ENCODE peak calls at places on chromosomes 2 and 18, in nine cellular contexts. One of them, this sample, is unnamed. For H3K27me3, the result is how much of the 10 kb centered on the place peaks cover.

GRCh38 chr18:24368749-24369148 is 28.9 kb downstream of the OSBPL1A start:
- DNase-seq in RWPE2: no peak
- DNase-seq in mesendoderm: peak
- DNase-seq in neural progenitor cell: no peak
- DNase-seq in heart left ventricle: no peak
- DNase-seq in CD4-positive, CD25-positive, alpha-beta regulatory T cell: peak
- DNase-seq in brain microvascular endothelial cell: no peak
- DNase-seq in dorsolateral prefrontal cortex: no peak
- DNase-seq in colonic mucosa: no peak
- DNase-seq in this sample: no peak

GRCh38 chr2:143936758-143937562 is 583.0 kb downstream of the ZEB2 start:
- DNase-seq in RWPE2: peak
- DNase-seq in mesendoderm: peak
- DNase-seq in neural progenitor cell: peak
- DNase-seq in heart left ventricle: peak
- DNase-seq in CD4-positive, CD25-positive, alpha-beta regulatory T cell: peak
- DNase-seq in brain microvascular endothelial cell: no peak
- DNase-seq in dorsolateral prefrontal cortex: peak
- DNase-seq in colonic mucosa: no peak
- DNase-seq in this sample: peak

GRCh38 chr2:169705927-169706326 is 11.7 kb downstream of the PHOSPHO2 start:
- DNase-seq in RWPE2: no peak
- DNase-seq in mesendoderm: no peak
- DNase-seq in neural progenitor cell: no peak
- DNase-seq in heart left ventricle: no peak
- DNase-seq in CD4-positive, CD25-positive, alpha-beta regulatory T cell: no peak
- DNase-seq in brain microvascular endothelial cell: no peak
- DNase-seq in dorsolateral prefrontal cortex: no peak
- DNase-seq in colonic mucosa: no peak
- DNase-seq in this sample: no peak

GRCh38 chr2:101657787-101658186 is 39.7 kb upstream of the MAP4K4 start:
- DNase-seq in RWPE2: no peak
- DNase-seq in mesendoderm: peak
- DNase-seq in neural progenitor cell: peak
- DNase-seq in heart left ventricle: no peak
- DNase-seq in CD4-positive, CD25-positive, alpha-beta regulatory T cell: no peak
- DNase-seq in brain microvascular endothelial cell: no peak
- DNase-seq in dorsolateral prefrontal cortex: no peak
- DNase-seq in colonic mucosa: no peak
- DNase-seq in this sample: no peak

GRCh38 chr18:50662775-50663383 is 103.0 kb downstream of the MAPK4 start:
- DNase-seq in RWPE2: no peak
- DNase-seq in mesendoderm: no peak
- DNase-seq in neural progenitor cell: peak
- DNase-seq in heart left ventricle: no peak
- DNase-seq in CD4-positive, CD25-positive, alpha-beta regulatory T cell: no peak
- DNase-seq in brain microvascular endothelial cell: no peak
- DNase-seq in dorsolateral prefrontal cortex: no peak
- DNase-seq in colonic mucosa: no peak
- DNase-seq in this sample: no peak

GRCh38 chr2:72112981-72113846 is 34.4 kb downstream of the CYP26B1 start:
- DNase-seq in RWPE2: peak
- DNase-seq in mesendoderm: no peak
- DNase-seq in neural progenitor cell: no peak
- DNase-seq in heart left ventricle: no peak
- DNase-seq in CD4-positive, CD25-positive, alpha-beta regulatory T cell: no peak
- DNase-seq in brain microvascular endothelial cell: no peak
- DNase-seq in dorsolateral prefrontal cortex: peak
- DNase-seq in colonic mucosa: peak
- DNase-seq in this sample: no peak

GRCh38 chr18:48031011-48031480 is 100.6 kb upstream of the SMAD2 start:
- DNase-seq in RWPE2: peak
- DNase-seq in mesendoderm: peak
- DNase-seq in neural progenitor cell: peak
- DNase-seq in heart left ventricle: peak
- DNase-seq in CD4-positive, CD25-positive, alpha-beta regulatory T cell: no peak
- DNase-seq in brain microvascular endothelial cell: peak
- DNase-seq in dorsolateral prefrontal cortex: peak
- DNase-seq in colonic mucosa: peak
- DNase-seq in this sample: peak

GRCh38 chr2:35989523-35989922 is 366.1 kb upstream of the CRIM1 start:
- DNase-seq in RWPE2: no peak
- DNase-seq in mesendoderm: peak
- DNase-seq in neural progenitor cell: peak
- DNase-seq in heart left ventricle: no peak
- DNase-seq in CD4-positive, CD25-positive, alpha-beta regulatory T cell: no peak
- DNase-seq in brain microvascular endothelial cell: no peak
- DNase-seq in dorsolateral prefrontal cortex: no peak
- DNase-seq in colonic mucosa: no peak
- DNase-seq in this sample: no peak

GRCh38 chr18:35117372-35117771 is 76.2 kb downstream of the MAPRE2 start:
- DNase-seq in RWPE2: no peak
- DNase-seq in mesendoderm: no peak
- DNase-seq in neural progenitor cell: no peak
- DNase-seq in heart left ventricle: no peak
- DNase-seq in CD4-positive, CD25-positive, alpha-beta regulatory T cell: no peak
- DNase-seq in brain microvascular endothelial cell: no peak
- DNase-seq in dorsolateral prefrontal cortex: no peak
- DNase-seq in colonic mucosa: no peak
- DNase-seq in this sample: no peak

GRCh38 chr2:136327162-136327852 is 209.4 kb upstream of the CXCR4 start:
- DNase-seq in RWPE2: no peak
- DNase-seq in mesendoderm: peak
- DNase-seq in neural progenitor cell: no peak
- DNase-seq in heart left ventricle: no peak
- DNase-seq in CD4-positive, CD25-positive, alpha-beta regulatory T cell: peak
- DNase-seq in brain microvascular endothelial cell: peak
- DNase-seq in dorsolateral prefrontal cortex: no peak
- DNase-seq in colonic mucosa: peak
- DNase-seq in this sample: no peak

GRCh38 chr2:204177977-204178522 is 241.5 kb downstream of the ICOS start:
- DNase-seq in RWPE2: no peak
- DNase-seq in mesendoderm: peak
- DNase-seq in neural progenitor cell: peak
- DNase-seq in heart left ventricle: peak
- DNase-seq in CD4-positive, CD25-positive, alpha-beta regulatory T cell: peak
- DNase-seq in brain microvascular endothelial cell: peak
- DNase-seq in dorsolateral prefrontal cortex: no peak
- DNase-seq in colonic mucosa: peak
- DNase-seq in this sample: peak

GRCh38 chr2:211469660-211470059 is 913.3 kb downstream of the CPS1 start:
- DNase-seq in RWPE2: no peak
- DNase-seq in mesendoderm: no peak
- DNase-seq in neural progenitor cell: no peak
- DNase-seq in heart left ventricle: no peak
- DNase-seq in CD4-positive, CD25-positive, alpha-beta regulatory T cell: no peak
- DNase-seq in brain microvascular endothelial cell: no peak
- DNase-seq in dorsolateral prefrontal cortex: no peak
- DNase-seq in colonic mucosa: no peak
- DNase-seq in this sample: no peak

GRCh38 chr18:8654482-8655451 is 45.5 kb downstream of the RAB12 start:
- DNase-seq in RWPE2: no peak
- DNase-seq in mesendoderm: peak
- DNase-seq in neural progenitor cell: no peak
- DNase-seq in heart left ventricle: no peak
- DNase-seq in CD4-positive, CD25-positive, alpha-beta regulatory T cell: peak
- DNase-seq in brain microvascular endothelial cell: no peak
- DNase-seq in dorsolateral prefrontal cortex: no peak
- DNase-seq in colonic mucosa: no peak
- DNase-seq in this sample: no peak

GRCh38 chr2:58428286-58428552 is 187.1 kb upstream of the FANCL start:
- DNase-seq in RWPE2: no peak
- DNase-seq in mesendoderm: no peak
- DNase-seq in neural progenitor cell: peak
- DNase-seq in heart left ventricle: no peak
- DNase-seq in CD4-positive, CD25-positive, alpha-beta regulatory T cell: no peak
- DNase-seq in brain microvascular endothelial cell: no peak
- DNase-seq in dorsolateral prefrontal cortex: peak
- DNase-seq in colonic mucosa: peak
- DNase-seq in this sample: no peak

GRCh38 chr18:48022531-48023330 is 92.3 kb upstream of the SMAD2 start:
- DNase-seq in RWPE2: peak
- DNase-seq in mesendoderm: peak
- DNase-seq in neural progenitor cell: peak
- DNase-seq in heart left ventricle: no peak
- DNase-seq in CD4-positive, CD25-positive, alpha-beta regulatory T cell: peak
- DNase-seq in brain microvascular endothelial cell: peak
- DNase-seq in dorsolateral prefrontal cortex: no peak
- DNase-seq in colonic mucosa: no peak
- DNase-seq in this sample: no peak

GRCh38 chr2:129905664-129906081 is 73.8 kb upstream of the RAB6C start:
- DNase-seq in RWPE2: no peak
- DNase-seq in mesendoderm: no peak
- DNase-seq in neural progenitor cell: no peak
- DNase-seq in heart left ventricle: no peak
- DNase-seq in CD4-positive, CD25-positive, alpha-beta regulatory T cell: no peak
- DNase-seq in brain microvascular endothelial cell: no peak
- DNase-seq in dorsolateral prefrontal cortex: no peak
- DNase-seq in colonic mucosa: no peak
- DNase-seq in this sample: peak
- H3K27me3 ChIP-seq in RWPE2: under half
- H3K27me3 ChIP-seq in mesendoderm: under half
- H3K27me3 ChIP-seq in neural progenitor cell: under half
- H3K27me3 ChIP-seq in heart left ventricle: under half
- H3K27me3 ChIP-seq in CD4-positive, CD25-positive, alpha-beta regulatory T cell: under half
- H3K27me3 ChIP-seq in brain microvascular endothelial cell: under half
- H3K27me3 ChIP-seq in dorsolateral prefrontal cortex: under half
- H3K27me3 ChIP-seq in colonic mucosa: under half
- H3K27me3 ChIP-seq in this sample: under half

GRCh38 chr2:216618785-216619184 is 14.4 kb upstream of the IGFBP2 start:
- DNase-seq in RWPE2: no peak
- DNase-seq in mesendoderm: peak
- DNase-seq in neural progenitor cell: peak
- DNase-seq in heart left ventricle: no peak
- DNase-seq in CD4-positive, CD25-positive, alpha-beta regulatory T cell: no peak
- DNase-seq in brain microvascular endothelial cell: no peak
- DNase-seq in dorsolateral prefrontal cortex: no peak
- DNase-seq in colonic mucosa: no peak
- DNase-seq in this sample: no peak
- H3K4me3 ChIP-seq in RWPE2: no peak
- H3K4me3 ChIP-seq in mesendoderm: no peak
- H3K4me3 ChIP-seq in neural progenitor cell: no peak
- H3K4me3 ChIP-seq in heart left ventricle: no peak
- H3K4me3 ChIP-seq in CD4-positive, CD25-positive, alpha-beta regulatory T cell: no peak
- H3K4me3 ChIP-seq in brain microvascular endothelial cell: no peak
- H3K4me3 ChIP-seq in dorsolateral prefrontal cortex: no peak
- H3K4me3 ChIP-seq in colonic mucosa: no peak
- H3K4me3 ChIP-seq in this sample: no peak

GRCh38 chr2:159606287-159606686 is 10.1 kb downstream of the BAZ2B start:
- DNase-seq in RWPE2: no peak
- DNase-seq in mesendoderm: no peak
- DNase-seq in neural progenitor cell: no peak
- DNase-seq in heart left ventricle: no peak
- DNase-seq in CD4-positive, CD25-positive, alpha-beta regulatory T cell: no peak
- DNase-seq in brain microvascular endothelial cell: no peak
- DNase-seq in dorsolateral prefrontal cortex: no peak
- DNase-seq in colonic mucosa: no peak
- DNase-seq in this sample: no peak

GRCh38 chr2:159604159-159604558 is 12.2 kb downstream of the BAZ2B start:
- DNase-seq in RWPE2: no peak
- DNase-seq in mesendoderm: no peak
- DNase-seq in neural progenitor cell: no peak
- DNase-seq in heart left ventricle: no peak
- DNase-seq in CD4-positive, CD25-positive, alpha-beta regulatory T cell: no peak
- DNase-seq in brain microvascular endothelial cell: no peak
- DNase-seq in dorsolateral prefrontal cortex: no peak
- DNase-seq in colonic mucosa: no peak
- DNase-seq in this sample: no peak

GRCh38 chr2:159608723-159609308 is 7.5 kb downstream of the BAZ2B start:
- DNase-seq in RWPE2: no peak
- DNase-seq in mesendoderm: no peak
- DNase-seq in neural progenitor cell: no peak
- DNase-seq in heart left ventricle: no peak
- DNase-seq in CD4-positive, CD25-positive, alpha-beta regulatory T cell: no peak
- DNase-seq in brain microvascular endothelial cell: no peak
- DNase-seq in dorsolateral prefrontal cortex: no peak
- DNase-seq in colonic mucosa: no peak
- DNase-seq in this sample: no peak

GRCh38 chr2:159608108-159608507 is 8.2 kb downstream of the BAZ2B start:
- DNase-seq in RWPE2: no peak
- DNase-seq in mesendoderm: no peak
- DNase-seq in neural progenitor cell: no peak
- DNase-seq in heart left ventricle: no peak
- DNase-seq in CD4-positive, CD25-positive, alpha-beta regulatory T cell: no peak
- DNase-seq in brain microvascular endothelial cell: no peak
- DNase-seq in dorsolateral prefrontal cortex: no peak
- DNase-seq in colonic mucosa: no peak
- DNase-seq in this sample: no peak

GRCh38 chr2:159605441-159606178 is 10.7 kb downstream of the BAZ2B start:
- DNase-seq in RWPE2: no peak
- DNase-seq in mesendoderm: no peak
- DNase-seq in neural progenitor cell: no peak
- DNase-seq in heart left ventricle: no peak
- DNase-seq in CD4-positive, CD25-positive, alpha-beta regulatory T cell: no peak
- DNase-seq in brain microvascular endothelial cell: no peak
- DNase-seq in dorsolateral prefrontal cortex: no peak
- DNase-seq in colonic mucosa: no peak
- DNase-seq in this sample: no peak
- H3K27ac ChIP-seq in RWPE2: peak
- H3K27ac ChIP-seq in mesendoderm: no peak
- H3K27ac ChIP-seq in neural progenitor cell: no peak
- H3K27ac ChIP-seq in heart left ventricle: peak
- H3K27ac ChIP-seq in CD4-positive, CD25-positive, alpha-beta regulatory T cell: no peak
- H3K27ac ChIP-seq in brain microvascular endothelial cell: no peak
- H3K27ac ChIP-seq in dorsolateral prefrontal cortex: peak
- H3K27ac ChIP-seq in colonic mucosa: peak
- H3K27ac ChIP-seq in this sample: no peak

GRCh38 chr2:241841181-241842066 is 17.3 kb downstream of the PDCD1 start:
- DNase-seq in RWPE2: no peak
- DNase-seq in mesendoderm: no peak
- DNase-seq in neural progenitor cell: no peak
- DNase-seq in heart left ventricle: no peak
- DNase-seq in CD4-positive, CD25-positive, alpha-beta regulatory T cell: no peak
- DNase-seq in brain microvascular endothelial cell: no peak
- DNase-seq in dorsolateral prefrontal cortex: no peak
- DNase-seq in colonic mucosa: no peak
- DNase-seq in this sample: no peak

GRCh38 chr2:241844066-241844728 is 14.5 kb downstream of the PDCD1 start:
- DNase-seq in RWPE2: peak
- DNase-seq in mesendoderm: peak
- DNase-seq in neural progenitor cell: peak
- DNase-seq in heart left ventricle: peak
- DNase-seq in CD4-positive, CD25-positive, alpha-beta regulatory T cell: peak
- DNase-seq in brain microvascular endothelial cell: no peak
- DNase-seq in dorsolateral prefrontal cortex: no peak
- DNase-seq in colonic mucosa: peak
- DNase-seq in this sample: peak

GRCh38 chr2:241842067-241842415 is 16.7 kb downstream of the PDCD1 start:
- DNase-seq in RWPE2: no peak
- DNase-seq in mesendoderm: no peak
- DNase-seq in neural progenitor cell: no peak
- DNase-seq in heart left ventricle: no peak
- DNase-seq in CD4-positive, CD25-positive, alpha-beta regulatory T cell: no peak
- DNase-seq in brain microvascular endothelial cell: no peak
- DNase-seq in dorsolateral prefrontal cortex: no peak
- DNase-seq in colonic mucosa: no peak
- DNase-seq in this sample: peak

GRCh38 chr2:241843321-241844065 is 15.2 kb downstream of the PDCD1 start:
- DNase-seq in RWPE2: no peak
- DNase-seq in mesendoderm: no peak
- DNase-seq in neural progenitor cell: no peak
- DNase-seq in heart left ventricle: no peak
- DNase-seq in CD4-positive, CD25-positive, alpha-beta regulatory T cell: no peak
- DNase-seq in brain microvascular endothelial cell: no peak
- DNase-seq in dorsolateral prefrontal cortex: no peak
- DNase-seq in colonic mucosa: peak
- DNase-seq in this sample: peak

GRCh38 chr2:241842620-241843211 is 16.0 kb downstream of the PDCD1 start:
- DNase-seq in RWPE2: peak
- DNase-seq in mesendoderm: no peak
- DNase-seq in neural progenitor cell: no peak
- DNase-seq in heart left ventricle: peak
- DNase-seq in CD4-positive, CD25-positive, alpha-beta regulatory T cell: peak
- DNase-seq in brain microvascular endothelial cell: no peak
- DNase-seq in dorsolateral prefrontal cortex: no peak
- DNase-seq in colonic mucosa: no peak
- DNase-seq in this sample: peak
- H3K27me3 ChIP-seq in RWPE2: under half
- H3K27me3 ChIP-seq in mesendoderm: under half
- H3K27me3 ChIP-seq in neural progenitor cell: under half
- H3K27me3 ChIP-seq in heart left ventricle: under half
- H3K27me3 ChIP-seq in CD4-positive, CD25-positive, alpha-beta regulatory T cell: under half
- H3K27me3 ChIP-seq in brain microvascular endothelial cell: under half
- H3K27me3 ChIP-seq in dorsolateral prefrontal cortex: under half
- H3K27me3 ChIP-seq in colonic mucosa: under half
- H3K27me3 ChIP-seq in this sample: under half